ENCODE peak calls at places on chromosomes 7 and 10, in six cellular contexts. G, B, E, L, F and C are unnamed samples.

GRCh38 chr7:140039896-140040295 is 22.9 kb downstream of the PARP12 start:
- DNase-seq in G (no peak), B (no peak), E (peak), L (no peak), F (no peak), C (no peak)

GRCh38 chr10:131786756-131787605 is 113.8 kb upstream of the PPP2R2D start:
- DNase-seq in G (peak), B (peak), E (peak), L (peak), F (no peak), C (no peak)

GRCh38 chr7:29349362-29349761 is 154.8 kb downstream of the CHN2 start:
- DNase-seq in G (no peak), B (no peak), E (no peak), L (no peak), F (no peak), C (no peak)

GRCh38 chr10:13382759-13383753 is 35.0 kb upstream of the SEPHS1 start:
- DNase-seq in G (no peak), B (peak), E (no peak), L (peak), F (peak), C (no peak)

GRCh38 chr7:157009778-157010587 is 480 bp downstream of the MNX1 start:
- DNase-seq in G (no peak), B (no peak), E (no peak), L (peak), F (no peak), C (no peak)

GRCh38 chr10:114684085-114684821 is 26.2 kb upstream of the ABLIM1 start:
- DNase-seq in G (peak), B (no peak), E (no peak), L (peak), F (peak), C (no peak)

GRCh38 chr10:970311-971149 is 17.7 kb upstream of the GTPBP4 start:
- DNase-seq in G (no peak), B (no peak), E (peak), L (peak), F (no peak), C (no peak)

GRCh38 chr10:61975107-61975932 is 73.8 kb downstream of the ARID5B start:
- DNase-seq in G (no peak), B (peak), E (no peak), L (no peak), F (no peak), C (no peak)

GRCh38 chr10:49225218-49225876 is 37.2 kb upstream of the TMEM273 start:
- DNase-seq in G (no peak), B (no peak), E (no peak), L (no peak), F (no peak), C (no peak)

GRCh38 chr7:86932038-86932512 is 127.4 kb downstream of the ELAPOR2 start:
- DNase-seq in G (no peak), B (no peak), E (peak), L (no peak), F (no peak), C (no peak)

GRCh38 chr7:12884033-12884432 is 196.6 kb downstream of the ARL4A start:
- DNase-seq in G (no peak), B (no peak), E (no peak), L (no peak), F (no peak), C (no peak)

GRCh38 chr10:3122486-3123205 is 49.9 kb downstream of the PITRM1 start:
- DNase-seq in G (no peak), B (no peak), E (peak), L (no peak), F (no peak), C (no peak)

GRCh38 chr7:112869111-112869774 is 79.0 kb upstream of the TMEM168 start:
- DNase-seq in G (no peak), B (peak), E (no peak), L (peak), F (no peak), C (no peak)

GRCh38 chr7:155280446-155281410 is 16.9 kb upstream of the INSIG1 start:
- DNase-seq in G (no peak), B (no peak), E (no peak), L (no peak), F (no peak), C (no peak)

GRCh38 chr10:26448706-26449435 is 10.7 kb downstream of the APBB1IP start:
- DNase-seq in G (no peak), B (no peak), E (no peak), L (no peak), F (no peak), C (no peak)

GRCh38 chr10:111142082-111142481 is 65.3 kb downstream of the ADRA2A start:
- DNase-seq in G (no peak), B (peak), E (no peak), L (no peak), F (no peak), C (no peak)

GRCh38 chr10:93280699-93281366 is 201.3 kb downstream of the MYOF start:
- DNase-seq in G (no peak), B (peak), E (no peak), L (no peak), F (no peak), C (peak)

GRCh38 chr10:126351021-126351420 is 37.3 kb downstream of the ADAM12 start:
- DNase-seq in G (no peak), B (no peak), E (no peak), L (no peak), F (no peak), C (no peak)

GRCh38 chr7:46999866-47000265 is 582.0 kb downstream of the TNS3 start:
- DNase-seq in G (no peak), B (no peak), E (no peak), L (no peak), F (no peak), C (no peak)

GRCh38 chr10:65581426-65582026 is 1344.3 kb upstream of the LRRTM3 start:
- DNase-seq in G (no peak), B (no peak), E (no peak), L (peak), F (no peak), C (no peak)

GRCh38 chr7:112143567-112143966 is 62.6 kb downstream of the DOCK4 start:
- DNase-seq in G (no peak), B (no peak), E (no peak), L (no peak), F (no peak), C (no peak)

GRCh38 chr7:4766666-4767530 is 8.5 kb upstream of the AP5Z1 start:
- DNase-seq in G (no peak), B (no peak), E (no peak), L (no peak), F (no peak), C (no peak)

GRCh38 chr10:114323023-114323422 is 81.3 kb downstream of the AFAP1L2 start:
- DNase-seq in G (no peak), B (no peak), E (no peak), L (peak), F (no peak), C (no peak)

GRCh38 chr7:38699481-38699880 is 68.3 kb upstream of the AMPH start:
- DNase-seq in G (no peak), B (no peak), E (no peak), L (no peak), F (no peak), C (peak)

GRCh38 chr7:139720705-139721231 is 57.0 kb downstream of the HIPK2 start:
- DNase-seq in G (no peak), B (no peak), E (no peak), L (no peak), F (no peak), C (no peak)

GRCh38 chr10:130737622-130738021 is 573.9 kb downstream of the TCERG1L start:
- DNase-seq in G (no peak), B (no peak), E (no peak), L (peak), F (no peak), C (no peak)

DNA sequence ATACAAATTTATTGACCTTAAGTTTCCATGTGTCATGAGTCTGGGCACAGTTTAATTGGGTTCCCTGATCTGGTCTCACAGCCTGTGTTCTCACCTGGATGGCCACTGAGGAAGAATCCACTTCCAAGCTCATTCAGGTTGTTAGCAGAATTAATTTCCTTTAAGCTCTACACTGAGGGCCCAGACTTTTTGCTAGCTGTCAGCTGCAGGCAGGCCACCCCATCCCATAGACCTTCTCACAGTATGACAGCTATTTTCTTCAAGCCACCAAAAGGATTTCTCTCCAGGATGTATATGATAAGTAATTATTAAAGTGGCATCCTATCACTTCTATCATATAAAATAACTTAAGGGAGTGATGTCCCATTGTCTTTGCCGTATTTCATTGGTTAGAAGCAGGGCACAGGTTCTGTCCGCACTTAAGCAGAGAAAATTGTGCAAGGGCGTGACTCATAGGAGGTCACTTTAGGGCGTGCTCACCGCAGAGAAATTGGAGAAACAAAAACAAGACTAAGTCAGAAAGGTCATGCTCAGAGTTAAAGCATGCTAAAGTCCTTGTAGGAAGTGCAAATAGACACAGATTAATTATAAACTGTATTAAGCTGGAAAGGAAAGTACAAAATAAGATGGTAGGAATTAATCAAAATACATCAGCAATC is 109.9 kb downstream of the AHR start:
- DNase-seq in G (peak), B (no peak), E (peak), L (peak), F (peak), C (peak)
- H3K4me3 ChIP-seq in G (no peak), B (no peak), E (no peak), L (no peak), F (no peak), C (no peak)

DNA sequence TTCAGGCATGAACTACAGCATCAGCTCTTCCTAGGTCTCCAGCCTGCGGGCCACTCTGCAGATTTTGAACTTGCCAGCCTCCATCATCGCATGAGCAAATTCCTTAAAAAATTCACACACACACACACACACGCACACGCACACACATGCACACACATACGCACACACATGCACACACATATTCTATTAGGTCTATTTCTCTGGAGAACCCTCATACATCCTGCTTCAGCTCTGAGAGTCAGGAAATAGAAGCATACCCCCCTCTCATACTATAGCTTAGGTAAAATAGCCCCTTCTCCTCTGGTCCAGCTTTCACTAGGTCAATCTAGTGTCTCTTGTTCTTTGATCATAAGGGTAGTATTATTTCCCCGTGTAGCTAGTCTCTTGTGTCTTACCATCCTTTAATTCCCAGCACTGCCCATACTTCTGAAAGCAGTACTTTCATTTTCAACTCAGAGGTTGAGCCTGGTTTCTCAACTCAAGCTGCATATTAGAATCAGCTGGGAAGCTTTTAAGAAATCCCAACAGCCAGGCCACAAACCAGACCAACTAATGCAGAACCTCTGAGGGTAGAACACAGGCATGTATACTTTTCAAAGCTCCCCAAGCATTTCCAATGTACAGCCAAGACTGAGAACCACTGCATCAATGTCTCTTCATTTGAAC is 30.9 kb upstream of the ITGB8 start:
- DNase-seq in G (no peak), B (no peak), E (no peak), L (no peak), F (no peak), C (no peak)
- H3K4me3 ChIP-seq in G (no peak), B (no peak), E (no peak), L (no peak), F (no peak), C (no peak)

GRCh38 chr7:76409537-76409936 is at the start of gene SSC4D:
- DNase-seq in G (no peak), B (no peak), E (no peak), L (peak), F (no peak), C (no peak)
- H3K4me3 ChIP-seq in G (no peak), B (no peak), E (no peak), L (no peak), F (no peak), C (no peak)

GRCh38 chr10:124043310-124044142 is 49.9 kb downstream of the CHST15 start:
- DNase-seq in G (no peak), B (no peak), E (no peak), L (no peak), F (no peak), C (no peak)
- H3K4me3 ChIP-seq in G (no peak), B (no peak), E (no peak), L (no peak), F (no peak), C (no peak)

GRCh38 chr7:128167316-128167691 is 73.8 kb upstream of the LEP start:
- DNase-seq in G (no peak), B (peak), E (no peak), L (peak), F (no peak), C (peak)
- H3K4me3 ChIP-seq in G (peak), B (peak), E (no peak), L (peak), F (peak), C (peak)

GRCh38 chr7:18128846-18129245 is 101.2 kb upstream of the PRPS1L1 start:
- DNase-seq in G (no peak), B (peak), E (no peak), L (no peak), F (no peak), C (peak)

DNA sequence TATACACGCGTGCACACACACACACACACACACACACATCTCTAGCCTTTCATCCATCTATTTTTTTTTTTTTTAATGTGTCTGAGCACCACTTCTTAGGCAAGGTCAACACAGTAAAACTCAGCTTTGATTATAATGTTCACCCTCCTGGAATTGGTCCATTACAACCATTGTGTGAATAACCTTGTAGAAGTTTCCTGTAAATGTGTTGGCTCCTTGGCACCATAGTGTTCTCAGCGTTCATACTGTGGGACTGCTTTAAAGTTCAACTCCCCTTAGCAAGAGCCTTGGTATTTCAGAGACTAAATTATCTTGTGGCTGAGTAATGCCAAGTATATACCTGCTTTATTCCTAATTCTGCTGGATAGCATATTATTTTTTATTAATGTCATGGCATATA is 106.3 kb upstream of the PRPS1L1 start:
- DNase-seq in G (no peak), B (no peak), E (no peak), L (no peak), F (no peak), C (no peak)
- H3K4me3 ChIP-seq in G (no peak), B (no peak), E (no peak), L (no peak), F (no peak), C (no peak)

GRCh38 chr7:75699993-75700392 is 38.7 kb downstream of the HIP1 start:
- DNase-seq in G (no peak), B (no peak), E (no peak), L (no peak), F (no peak), C (no peak)

GRCh38 chr7:75694636-75695035 is 44.1 kb downstream of the HIP1 start:
- DNase-seq in G (no peak), B (no peak), E (no peak), L (no peak), F (no peak), C (no peak)

GRCh38 chr7:75695036-75695435 is 43.7 kb downstream of the HIP1 start:
- DNase-seq in G (no peak), B (no peak), E (no peak), L (no peak), F (no peak), C (no peak)

GRCh38 chr7:75696263-75697037 is 42.3 kb downstream of the HIP1 start:
- DNase-seq in G (no peak), B (no peak), E (no peak), L (no peak), F (peak), C (no peak)

DNA sequence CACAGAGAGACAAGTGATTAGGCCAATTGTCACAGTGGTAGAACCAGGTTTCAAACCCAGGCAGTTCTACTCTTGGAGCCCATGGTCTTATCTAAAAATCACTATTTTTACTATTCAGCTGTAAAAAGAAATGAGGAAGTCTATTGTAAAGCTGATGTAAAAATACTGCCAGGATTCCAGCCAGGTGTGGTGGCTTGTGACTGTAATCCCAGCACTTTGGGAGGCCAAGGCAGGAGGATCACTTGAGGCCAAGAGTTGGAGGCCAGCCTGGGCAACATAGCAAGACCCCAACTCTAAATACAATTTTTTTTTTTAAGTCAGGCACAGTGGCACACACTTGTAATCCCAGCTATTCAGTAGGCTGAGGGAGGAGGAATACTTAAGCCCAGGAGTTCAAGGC is 40.4 kb downstream of the HIP1 start:
- DNase-seq in G (no peak), B (no peak), E (no peak), L (no peak), F (no peak), C (no peak)
- H3K4me3 ChIP-seq in G (no peak), B (no peak), E (no peak), L (no peak), F (no peak), C (no peak)